ENCODE peak calls at places on chromosomes 16 and 17, in seven cellular contexts. M is fibroblast of villous mesenchyme, B is lower leg skin, U is pancreas, J is cardiac muscle cell, K is mucosa of descending colon, A is kidney epithelial cell. X is an unnamed sample.

GRCh38 chr17:56172517-56172982 is 19.3 kb downstream of the ANKFN1 start:
- DNase-seq in M (no peak), B (no peak), U (peak), J (peak), K (no peak), A (no peak), X (peak)

GRCh38 chr17:38789185-38789584 is 10.2 kb downstream of the PIP4K2B start:
- DNase-seq in M (peak), B (no peak), U (no peak), J (no peak), K (no peak), A (no peak), X (peak)

GRCh38 chr16:19153876-19154275 is 14.2 kb upstream of the SYT17 start:
- DNase-seq in M (no peak), B (no peak), U (no peak), J (no peak), K (no peak), A (no peak), X (no peak)

GRCh38 chr17:42865638-42866094 is 14.7 kb downstream of the AOC3 start:
- DNase-seq in M (no peak), B (no peak), U (no peak), J (no peak), K (no peak), A (no peak), X (no peak)

GRCh38 chr16:68382296-68382718 is 66.0 kb downstream of the SMPD3 start:
- DNase-seq in M (no peak), B (no peak), U (peak), J (no peak), K (peak), A (no peak), X (no peak)

GRCh38 chr17:15404116-15404730 is 62.8 kb upstream of the TEKT3 start:
- DNase-seq in M (peak), B (no peak), U (no peak), J (no peak), K (no peak), A (no peak), X (no peak)

GRCh38 chr17:64077409-64077808 is 52.5 kb downstream of the ERN1 start:
- DNase-seq in M (no peak), B (no peak), U (no peak), J (no peak), K (no peak), A (no peak), X (no peak)

GRCh38 chr17:62727916-62728672 is 80.0 kb downstream of the MARCHF10 start:
- DNase-seq in M (no peak), B (no peak), U (no peak), J (no peak), K (no peak), A (no peak), X (no peak)

GRCh38 chr16:4814542-4815173 is 12.2 kb upstream of the ROGDI start:
- DNase-seq in M (peak), B (no peak), U (no peak), J (no peak), K (no peak), A (no peak), X (no peak)

GRCh38 chr17:30344283-30345088 is 10.6 kb upstream of the TMIGD1 start:
- DNase-seq in M (peak), B (no peak), U (peak), J (peak), K (peak), A (no peak), X (no peak)

GRCh38 chr16:35252356-35252936 is 1793.0 kb downstream of the TP53TG3F start:
- DNase-seq in M (peak), B (no peak), U (no peak), J (no peak), K (no peak), A (no peak), X (no peak)

GRCh38 chr17:17839792-17840707 is 3.3 kb upstream of the SREBF1 start:
- DNase-seq in M (peak), B (peak), U (peak), J (peak), K (peak), A (peak), X (peak)

GRCh38 chr17:12990041-12990808 is 27.6 kb downstream of the ELAC2 start:
- DNase-seq in M (no peak), B (peak), U (no peak), J (no peak), K (no peak), A (no peak), X (no peak)

GRCh38 chr16:49441366-49441780 is 67.8 kb downstream of the C16orf78 start:
- DNase-seq in M (no peak), B (no peak), U (no peak), J (peak), K (peak), A (no peak), X (no peak)

GRCh38 chr17:15123593-15124590 is 141.2 kb downstream of the PMP22 start:
- DNase-seq in M (no peak), B (no peak), U (no peak), J (no peak), K (no peak), A (no peak), X (peak)

GRCh38 chr17:69122065-69122464 is 19.6 kb downstream of the ABCA6 start:
- DNase-seq in M (no peak), B (no peak), U (no peak), J (no peak), K (no peak), A (no peak), X (no peak)

GRCh38 chr16:27067138-27067537 is 411 bp downstream of the C16orf82 start:
- DNase-seq in M (no peak), B (no peak), U (no peak), J (peak), K (no peak), A (no peak), X (no peak)

GRCh38 chr16:65142276-65142675 is 20.4 kb upstream of the CDH11 start:
- DNase-seq in M (no peak), B (no peak), U (no peak), J (no peak), K (no peak), A (no peak), X (peak)

GRCh38 chr17:9256361-9256943 is 235.1 kb downstream of the NTN1 start:
- DNase-seq in M (no peak), B (no peak), U (no peak), J (no peak), K (no peak), A (no peak), X (no peak)
- TF ChIP-seq CTCF in M (no peak), B (no peak), U (no peak), J (no peak), K (no peak), A (no peak), X (no peak)

DNA sequence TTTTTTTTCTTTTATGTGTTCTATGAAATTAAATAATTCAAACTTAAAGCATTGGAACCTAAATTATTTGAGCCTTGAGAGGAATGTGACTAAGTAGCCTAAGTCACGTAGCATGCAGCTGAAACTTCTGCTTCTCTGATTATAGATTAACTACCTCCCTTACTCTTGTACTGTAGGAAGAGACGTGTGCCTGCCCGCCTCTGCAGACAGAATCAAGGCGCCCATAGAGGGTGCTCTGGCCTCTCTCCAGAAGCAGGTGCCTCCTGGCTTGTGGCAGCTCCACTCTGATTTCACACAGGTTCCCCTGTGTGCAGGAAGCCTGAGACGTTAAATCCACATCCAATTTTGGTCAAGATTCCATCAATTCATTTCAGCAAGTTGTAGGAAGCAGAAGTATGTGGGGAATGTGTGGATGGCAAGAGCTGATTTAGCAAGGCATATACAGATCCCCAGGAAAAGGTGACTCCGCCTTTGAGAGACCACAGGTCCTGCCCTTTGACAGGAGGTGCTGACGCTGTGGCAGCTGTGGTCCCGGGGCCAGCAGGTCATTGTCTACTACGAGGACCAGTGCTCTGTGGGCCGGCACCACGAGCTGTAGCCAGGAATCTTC is 1418.8 kb downstream of the CDH11 start:
- DNase-seq in M (no peak), B (no peak), U (peak), J (peak), K (no peak), A (peak), X (no peak)
- TF ChIP-seq CTCF in M (no peak), B (no peak), U (no peak), J (no peak), K (no peak), A (peak), X (no peak)

DNA sequence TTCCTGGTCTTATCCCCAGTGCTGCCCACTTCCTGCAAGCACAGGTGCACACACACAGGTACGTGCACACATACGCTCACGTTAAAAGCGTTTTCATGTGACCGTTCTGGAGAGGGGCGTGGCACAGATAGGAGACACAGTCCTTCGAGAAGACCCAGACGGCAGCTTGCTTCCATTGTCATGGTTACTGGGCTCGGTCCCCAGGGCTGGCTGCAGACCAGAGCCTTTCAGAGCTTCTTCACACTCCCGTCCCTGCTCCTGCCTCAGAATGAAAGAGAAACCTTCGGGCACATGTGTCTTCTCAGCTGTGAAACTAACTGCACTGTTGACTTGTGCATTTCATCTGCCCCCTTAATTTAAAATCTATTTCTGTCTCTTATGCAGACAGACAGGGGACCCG is 154.2 kb downstream of the PITPNC1 start:
- DNase-seq in M (peak), B (no peak), U (no peak), J (no peak), K (peak), A (no peak), X (no peak)
- TF ChIP-seq CTCF in M (no peak), B (no peak), U (no peak), J (no peak), K (no peak), A (no peak), X (no peak)

GRCh38 chr16:87694441-87695125 is 71.2 kb downstream of the KLHDC4 start:
- DNase-seq in M (no peak), B (no peak), U (no peak), J (no peak), K (no peak), A (no peak), X (no peak)
- TF ChIP-seq CTCF in M (no peak), B (no peak), U (no peak), J (no peak), K (no peak), A (no peak), X (no peak)

DNA sequence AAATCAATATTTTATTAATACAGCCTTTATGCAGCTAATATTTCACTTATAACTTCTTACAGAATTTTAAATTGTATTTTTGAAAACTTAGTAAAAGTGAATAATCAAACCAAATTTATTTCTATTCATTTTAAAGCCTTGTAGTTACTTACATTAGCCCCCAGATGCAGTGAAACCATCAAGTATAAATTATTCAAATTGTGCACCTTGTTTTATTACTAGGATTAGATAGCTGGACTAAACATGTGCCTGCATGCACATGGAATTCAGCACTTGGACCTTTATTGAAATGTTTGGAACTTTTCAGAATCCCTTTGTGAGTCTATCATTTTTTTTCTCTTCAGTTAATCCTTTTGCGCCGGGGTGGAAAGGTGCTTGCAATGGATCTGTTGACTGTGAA is 4.7 kb downstream of the ZPBP2 start:
- DNase-seq in M (peak), B (no peak), U (no peak), J (no peak), K (no peak), A (no peak), X (peak)
- TF ChIP-seq CTCF in M (peak), B (no peak), U (no peak), J (peak), K (no peak), A (no peak), X (peak)

DNA sequence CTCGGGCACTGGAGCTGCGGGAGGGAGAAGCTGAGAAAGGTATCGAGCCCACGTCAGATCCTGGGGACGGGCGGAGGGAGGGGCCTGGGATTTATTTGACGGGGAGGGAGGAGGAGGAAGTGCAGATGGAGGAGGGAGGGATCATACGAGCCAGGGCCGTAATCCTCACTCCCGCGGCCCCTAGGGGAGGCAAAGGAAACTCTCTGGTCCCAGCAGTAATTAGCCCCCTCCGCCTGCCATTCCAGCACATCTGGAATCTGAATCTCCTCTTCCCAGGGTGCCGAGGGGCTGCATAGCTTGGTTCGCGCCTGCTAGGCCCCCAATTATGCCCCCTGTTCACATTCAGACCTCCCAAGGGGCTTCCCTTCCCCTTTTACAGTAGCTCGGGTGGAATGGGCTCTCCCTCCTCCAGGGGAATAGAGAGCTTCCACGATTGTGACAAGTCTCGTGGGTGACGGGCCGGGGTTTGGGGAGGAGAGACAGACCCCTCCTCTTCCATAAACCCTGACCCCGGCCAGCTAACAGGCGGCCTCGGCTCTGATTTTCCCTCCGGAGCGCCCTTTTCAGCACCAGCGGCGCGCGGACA is at the start of gene SEZ6L2:
- DNase-seq in M (peak), B (no peak), U (peak), J (peak), K (peak), A (peak), X (peak)
- TF ChIP-seq CTCF in M (peak), B (no peak), U (no peak), J (peak), K (no peak), A (peak), X (peak)

GRCh38 chr16:9647981-9648701 is 534.1 kb downstream of the GRIN2A start:
- DNase-seq in M (peak), B (no peak), U (no peak), J (peak), K (peak), A (no peak), X (peak)
- TF ChIP-seq CTCF in M (peak), B (no peak), U (peak), J (peak), K (peak), A (peak), X (peak)

X was measured in HFFc6.